ENCODE peak calls at places on chromosome 12, in six cellular contexts. One of them, this sample, is unnamed.

GRCh38 chr12:70151993-70152392 is 91.2 kb upstream of the CNOT2 start:
- DNase-seq in foreskin keratinocyte: no peak
- DNase-seq in activated CD8-positive, alpha-beta memory T cell treated with anti-CD3 and anti-CD28 coated beads for 4 hours: no peak
- DNase-seq in CD8-positive, alpha-beta T cell: no peak
- DNase-seq in NCI-H1930: no peak
- DNase-seq in COR-L47: no peak
- DNase-seq in this sample: no peak

GRCh38 chr12:126856958-126857357 is 1410.0 kb upstream of the TMEM132C start:
- DNase-seq in foreskin keratinocyte: no peak
- DNase-seq in activated CD8-positive, alpha-beta memory T cell treated with anti-CD3 and anti-CD28 coated beads for 4 hours: no peak
- DNase-seq in CD8-positive, alpha-beta T cell: no peak
- DNase-seq in NCI-H1930: no peak
- DNase-seq in COR-L47: no peak
- DNase-seq in this sample: no peak

GRCh38 chr12:87661770-87662402 is 367.3 kb downstream of the C12orf50 start:
- DNase-seq in foreskin keratinocyte: no peak
- DNase-seq in activated CD8-positive, alpha-beta memory T cell treated with anti-CD3 and anti-CD28 coated beads for 4 hours: no peak
- DNase-seq in CD8-positive, alpha-beta T cell: no peak
- DNase-seq in NCI-H1930: no peak
- DNase-seq in COR-L47: peak; percentile 19
- DNase-seq in this sample: peak; percentile 12

GRCh38 chr12:118377891-118378470 is 1.6 kb downstream of the SUDS3 start:
- DNase-seq in foreskin keratinocyte: no peak
- DNase-seq in activated CD8-positive, alpha-beta memory T cell treated with anti-CD3 and anti-CD28 coated beads for 4 hours: peak; percentile 35
- DNase-seq in CD8-positive, alpha-beta T cell: peak; percentile 87
- DNase-seq in NCI-H1930: peak; percentile 13
- DNase-seq in COR-L47: peak; percentile 27
- DNase-seq in this sample: peak; percentile 53

GRCh38 chr12:12947902-12948301 is 4.1 kb downstream of the GPRC5D start:
- DNase-seq in foreskin keratinocyte: no peak
- DNase-seq in activated CD8-positive, alpha-beta memory T cell treated with anti-CD3 and anti-CD28 coated beads for 4 hours: no peak
- DNase-seq in CD8-positive, alpha-beta T cell: no peak
- DNase-seq in NCI-H1930: no peak
- DNase-seq in COR-L47: no peak
- DNase-seq in this sample: no peak

GRCh38 chr12:105214141-105214540 is 21.8 kb downstream of the APPL2 start:
- DNase-seq in foreskin keratinocyte: peak; percentile 20
- DNase-seq in activated CD8-positive, alpha-beta memory T cell treated with anti-CD3 and anti-CD28 coated beads for 4 hours: no peak
- DNase-seq in CD8-positive, alpha-beta T cell: no peak
- DNase-seq in NCI-H1930: no peak
- DNase-seq in COR-L47: no peak
- DNase-seq in this sample: no peak

GRCh38 chr12:108004368-108004767 is 124.7 kb upstream of the WSCD2 start:
- DNase-seq in foreskin keratinocyte: no peak
- DNase-seq in activated CD8-positive, alpha-beta memory T cell treated with anti-CD3 and anti-CD28 coated beads for 4 hours: no peak
- DNase-seq in CD8-positive, alpha-beta T cell: no peak
- DNase-seq in NCI-H1930: no peak
- DNase-seq in COR-L47: no peak
- DNase-seq in this sample: peak; percentile 36

GRCh38 chr12:1869145-1869544 is 48.8 kb downstream of the LRTM2 start:
- DNase-seq in foreskin keratinocyte: no peak
- DNase-seq in activated CD8-positive, alpha-beta memory T cell treated with anti-CD3 and anti-CD28 coated beads for 4 hours: no peak
- DNase-seq in CD8-positive, alpha-beta T cell: no peak
- DNase-seq in NCI-H1930: no peak
- DNase-seq in COR-L47: no peak
- DNase-seq in this sample: no peak

GRCh38 chr12:70709022-70709421 is 71.8 kb upstream of the PTPRB start:
- DNase-seq in foreskin keratinocyte: no peak
- DNase-seq in activated CD8-positive, alpha-beta memory T cell treated with anti-CD3 and anti-CD28 coated beads for 4 hours: no peak
- DNase-seq in CD8-positive, alpha-beta T cell: no peak
- DNase-seq in NCI-H1930: no peak
- DNase-seq in COR-L47: no peak
- DNase-seq in this sample: no peak

GRCh38 chr12:57211791-57212700 is 4.5 kb upstream of the NXPH4 start:
- DNase-seq in foreskin keratinocyte: no peak
- DNase-seq in activated CD8-positive, alpha-beta memory T cell treated with anti-CD3 and anti-CD28 coated beads for 4 hours: no peak
- DNase-seq in CD8-positive, alpha-beta T cell: no peak
- DNase-seq in NCI-H1930: no peak
- DNase-seq in COR-L47: no peak
- DNase-seq in this sample: no peak

GRCh38 chr12:32541754-32542374 is 137.2 kb upstream of the DNM1L start:
- DNase-seq in foreskin keratinocyte: no peak
- DNase-seq in activated CD8-positive, alpha-beta memory T cell treated with anti-CD3 and anti-CD28 coated beads for 4 hours: no peak
- DNase-seq in CD8-positive, alpha-beta T cell: no peak
- DNase-seq in NCI-H1930: no peak
- DNase-seq in COR-L47: no peak
- DNase-seq in this sample: no peak

GRCh38 chr12:26187429-26187828 is 7.9 kb upstream of the SSPN start:
- DNase-seq in foreskin keratinocyte: no peak
- DNase-seq in activated CD8-positive, alpha-beta memory T cell treated with anti-CD3 and anti-CD28 coated beads for 4 hours: no peak
- DNase-seq in CD8-positive, alpha-beta T cell: no peak
- DNase-seq in NCI-H1930: no peak
- DNase-seq in COR-L47: no peak
- DNase-seq in this sample: no peak

GRCh38 chr12:9668141-9669018 is 1.1 kb upstream of the CLEC2D start:
- DNase-seq in foreskin keratinocyte: no peak
- DNase-seq in activated CD8-positive, alpha-beta memory T cell treated with anti-CD3 and anti-CD28 coated beads for 4 hours: no peak
- DNase-seq in CD8-positive, alpha-beta T cell: no peak
- DNase-seq in NCI-H1930: no peak
- DNase-seq in COR-L47: no peak
- DNase-seq in this sample: no peak

GRCh38 chr12:56955631-56956256 is 1.7 kb downstream of the RDH16 start:
- DNase-seq in foreskin keratinocyte: no peak
- DNase-seq in activated CD8-positive, alpha-beta memory T cell treated with anti-CD3 and anti-CD28 coated beads for 4 hours: no peak
- DNase-seq in CD8-positive, alpha-beta T cell: no peak
- DNase-seq in NCI-H1930: no peak
- DNase-seq in COR-L47: no peak
- DNase-seq in this sample: no peak

GRCh38 chr12:60834806-60835205 is 1239.0 kb downstream of the SLC16A7 start:
- DNase-seq in foreskin keratinocyte: no peak
- DNase-seq in activated CD8-positive, alpha-beta memory T cell treated with anti-CD3 and anti-CD28 coated beads for 4 hours: no peak
- DNase-seq in CD8-positive, alpha-beta T cell: no peak
- DNase-seq in NCI-H1930: no peak
- DNase-seq in COR-L47: no peak
- DNase-seq in this sample: no peak

GRCh38 chr12:132393245-132393795 is 63.9 kb upstream of the GALNT9 start:
- DNase-seq in foreskin keratinocyte: no peak
- DNase-seq in activated CD8-positive, alpha-beta memory T cell treated with anti-CD3 and anti-CD28 coated beads for 4 hours: no peak
- DNase-seq in CD8-positive, alpha-beta T cell: no peak
- DNase-seq in NCI-H1930: no peak
- DNase-seq in COR-L47: no peak
- DNase-seq in this sample: no peak

GRCh38 chr12:26846419-26846818 is 13.4 kb upstream of the ITPR2 start:
- DNase-seq in foreskin keratinocyte: no peak
- DNase-seq in activated CD8-positive, alpha-beta memory T cell treated with anti-CD3 and anti-CD28 coated beads for 4 hours: no peak
- DNase-seq in CD8-positive, alpha-beta T cell: no peak
- DNase-seq in NCI-H1930: no peak
- DNase-seq in COR-L47: no peak
- DNase-seq in this sample: no peak

GRCh38 chr12:114751712-114752111 is 67.7 kb upstream of the TBX3 start:
- DNase-seq in foreskin keratinocyte: no peak
- DNase-seq in activated CD8-positive, alpha-beta memory T cell treated with anti-CD3 and anti-CD28 coated beads for 4 hours: no peak
- DNase-seq in CD8-positive, alpha-beta T cell: no peak
- DNase-seq in NCI-H1930: no peak
- DNase-seq in COR-L47: no peak
- DNase-seq in this sample: no peak

This sample was measured in NCI-H187.